ENCODE peak calls at places on chromosomes 12 and 14, in seven cellular contexts. One of them, this sample, is unnamed.

GRCh38 chr12:94186461-94187237 is 38.3 kb downstream of the PLXNC1 start:
- DNase-seq in T-helper 2 cell: no peak
- DNase-seq in 8988T: no peak
- DNase-seq in activated T-cell treated with anti-CD3 and anti-CD28 coated beads, Interleukin-2, amount 50 U/mL, for 4 hours: no peak
- DNase-seq in fibroblast of the conjunctiva: peak; percentile 36
- DNase-seq in posterior cingulate gyrus: peak; percentile 94
- DNase-seq in mesothelial cell of epicardium: peak; percentile 58
- DNase-seq in this sample: no peak

GRCh38 chr12:126042286-126042685 is 977.1 kb downstream of the AACS start:
- DNase-seq in T-helper 2 cell: no peak
- DNase-seq in 8988T: no peak
- DNase-seq in activated T-cell treated with anti-CD3 and anti-CD28 coated beads, Interleukin-2, amount 50 U/mL, for 4 hours: no peak
- DNase-seq in fibroblast of the conjunctiva: no peak
- DNase-seq in posterior cingulate gyrus: no peak
- DNase-seq in mesothelial cell of epicardium: no peak
- DNase-seq in this sample: no peak

GRCh38 chr14:74380172-74380571 is 31.9 kb downstream of the VRTN start:
- DNase-seq in T-helper 2 cell: no peak
- DNase-seq in 8988T: no peak
- DNase-seq in activated T-cell treated with anti-CD3 and anti-CD28 coated beads, Interleukin-2, amount 50 U/mL, for 4 hours: no peak
- DNase-seq in fibroblast of the conjunctiva: no peak
- DNase-seq in posterior cingulate gyrus: no peak
- DNase-seq in mesothelial cell of epicardium: no peak
- DNase-seq in this sample: no peak

GRCh38 chr14:103731916-103732867 is 16.6 kb downstream of the ZFYVE21 start:
- DNase-seq in T-helper 2 cell: no peak
- DNase-seq in 8988T: no peak
- DNase-seq in activated T-cell treated with anti-CD3 and anti-CD28 coated beads, Interleukin-2, amount 50 U/mL, for 4 hours: no peak
- DNase-seq in fibroblast of the conjunctiva: no peak
- DNase-seq in posterior cingulate gyrus: no peak
- DNase-seq in mesothelial cell of epicardium: no peak
- DNase-seq in this sample: no peak

GRCh38 chr12:19387182-19387581 is 52.1 kb upstream of the AEBP2 start:
- DNase-seq in T-helper 2 cell: no peak
- DNase-seq in 8988T: no peak
- DNase-seq in activated T-cell treated with anti-CD3 and anti-CD28 coated beads, Interleukin-2, amount 50 U/mL, for 4 hours: no peak
- DNase-seq in fibroblast of the conjunctiva: no peak
- DNase-seq in posterior cingulate gyrus: no peak
- DNase-seq in mesothelial cell of epicardium: no peak
- DNase-seq in this sample: no peak

GRCh38 chr12:59115526-59115925 is 195.2 kb upstream of the LRIG3 start:
- DNase-seq in T-helper 2 cell: no peak
- DNase-seq in 8988T: no peak
- DNase-seq in activated T-cell treated with anti-CD3 and anti-CD28 coated beads, Interleukin-2, amount 50 U/mL, for 4 hours: no peak
- DNase-seq in fibroblast of the conjunctiva: no peak
- DNase-seq in posterior cingulate gyrus: no peak
- DNase-seq in mesothelial cell of epicardium: no peak
- DNase-seq in this sample: no peak

GRCh38 chr14:62117010-62117717 is 354.9 kb downstream of the SNAPC1 start:
- DNase-seq in T-helper 2 cell: peak; percentile 31
- DNase-seq in 8988T: no peak
- DNase-seq in activated T-cell treated with anti-CD3 and anti-CD28 coated beads, Interleukin-2, amount 50 U/mL, for 4 hours: peak; percentile 40
- DNase-seq in fibroblast of the conjunctiva: peak; percentile 23
- DNase-seq in posterior cingulate gyrus: peak; percentile 91
- DNase-seq in mesothelial cell of epicardium: peak; percentile 55
- DNase-seq in this sample: no peak

GRCh38 chr14:63468273-63468672 is 74.9 kb downstream of the PPP2R5E start:
- DNase-seq in T-helper 2 cell: no peak
- DNase-seq in 8988T: no peak
- DNase-seq in activated T-cell treated with anti-CD3 and anti-CD28 coated beads, Interleukin-2, amount 50 U/mL, for 4 hours: no peak
- DNase-seq in fibroblast of the conjunctiva: no peak
- DNase-seq in posterior cingulate gyrus: no peak
- DNase-seq in mesothelial cell of epicardium: no peak
- DNase-seq in this sample: no peak

GRCh38 chr14:81519200-81519998 is 14.3 kb downstream of the SEL1L start:
- DNase-seq in T-helper 2 cell: no peak
- DNase-seq in 8988T: no peak
- DNase-seq in activated T-cell treated with anti-CD3 and anti-CD28 coated beads, Interleukin-2, amount 50 U/mL, for 4 hours: no peak
- DNase-seq in fibroblast of the conjunctiva: no peak
- DNase-seq in posterior cingulate gyrus: no peak
- DNase-seq in mesothelial cell of epicardium: no peak
- DNase-seq in this sample: no peak

GRCh38 chr12:59626382-59626781 is 30.6 kb downstream of the SLC16A7 start:
- DNase-seq in T-helper 2 cell: no peak
- DNase-seq in 8988T: no peak
- DNase-seq in activated T-cell treated with anti-CD3 and anti-CD28 coated beads, Interleukin-2, amount 50 U/mL, for 4 hours: no peak
- DNase-seq in fibroblast of the conjunctiva: no peak
- DNase-seq in posterior cingulate gyrus: no peak
- DNase-seq in mesothelial cell of epicardium: no peak
- DNase-seq in this sample: peak; percentile 44

GRCh38 chr14:63951025-63951424 is 98.2 kb downstream of the SYNE2 start:
- DNase-seq in T-helper 2 cell: no peak
- DNase-seq in 8988T: no peak
- DNase-seq in activated T-cell treated with anti-CD3 and anti-CD28 coated beads, Interleukin-2, amount 50 U/mL, for 4 hours: no peak
- DNase-seq in fibroblast of the conjunctiva: no peak
- DNase-seq in posterior cingulate gyrus: no peak
- DNase-seq in mesothelial cell of epicardium: no peak
- DNase-seq in this sample: no peak

GRCh38 chr14:89792489-89793366 is 161.8 kb downstream of the EFCAB11 start:
- DNase-seq in T-helper 2 cell: no peak
- DNase-seq in 8988T: no peak
- DNase-seq in activated T-cell treated with anti-CD3 and anti-CD28 coated beads, Interleukin-2, amount 50 U/mL, for 4 hours: no peak
- DNase-seq in fibroblast of the conjunctiva: peak; percentile 17
- DNase-seq in posterior cingulate gyrus: no peak
- DNase-seq in mesothelial cell of epicardium: no peak
- DNase-seq in this sample: peak; percentile 60

GRCh38 chr12:129532082-129532481 is 371.7 kb downstream of the TMEM132D start:
- DNase-seq in T-helper 2 cell: no peak
- DNase-seq in 8988T: no peak
- DNase-seq in activated T-cell treated with anti-CD3 and anti-CD28 coated beads, Interleukin-2, amount 50 U/mL, for 4 hours: no peak
- DNase-seq in fibroblast of the conjunctiva: no peak
- DNase-seq in posterior cingulate gyrus: no peak
- DNase-seq in mesothelial cell of epicardium: no peak
- DNase-seq in this sample: no peak

GRCh38 chr14:104001003-104001402 is 58.7 kb upstream of the RD3L start:
- DNase-seq in T-helper 2 cell: no peak
- DNase-seq in 8988T: no peak
- DNase-seq in activated T-cell treated with anti-CD3 and anti-CD28 coated beads, Interleukin-2, amount 50 U/mL, for 4 hours: no peak
- DNase-seq in fibroblast of the conjunctiva: no peak
- DNase-seq in posterior cingulate gyrus: no peak
- DNase-seq in mesothelial cell of epicardium: no peak
- DNase-seq in this sample: no peak

GRCh38 chr14:33711761-33712160 is 239.1 kb downstream of the EGLN3 start:
- DNase-seq in T-helper 2 cell: no peak
- DNase-seq in 8988T: no peak
- DNase-seq in activated T-cell treated with anti-CD3 and anti-CD28 coated beads, Interleukin-2, amount 50 U/mL, for 4 hours: no peak
- DNase-seq in fibroblast of the conjunctiva: no peak
- DNase-seq in posterior cingulate gyrus: peak; percentile 23
- DNase-seq in mesothelial cell of epicardium: no peak
- DNase-seq in this sample: no peak

GRCh38 chr12:96606646-96607045 is 117.3 kb downstream of the CFAP54 start:
- DNase-seq in T-helper 2 cell: no peak
- DNase-seq in 8988T: no peak
- DNase-seq in activated T-cell treated with anti-CD3 and anti-CD28 coated beads, Interleukin-2, amount 50 U/mL, for 4 hours: no peak
- DNase-seq in fibroblast of the conjunctiva: no peak
- DNase-seq in posterior cingulate gyrus: no peak
- DNase-seq in mesothelial cell of epicardium: no peak
- DNase-seq in this sample: no peak

GRCh38 chr12:42468341-42468821 is 121.2 kb downstream of the PRICKLE1 start:
- DNase-seq in T-helper 2 cell: no peak
- DNase-seq in 8988T: no peak
- DNase-seq in activated T-cell treated with anti-CD3 and anti-CD28 coated beads, Interleukin-2, amount 50 U/mL, for 4 hours: no peak
- DNase-seq in fibroblast of the conjunctiva: no peak
- DNase-seq in posterior cingulate gyrus: no peak
- DNase-seq in mesothelial cell of epicardium: no peak
- DNase-seq in this sample: no peak

GRCh38 chr14:48341069-48341468 is 665.7 kb upstream of the MDGA2 start:
- DNase-seq in T-helper 2 cell: no peak
- DNase-seq in 8988T: no peak
- DNase-seq in activated T-cell treated with anti-CD3 and anti-CD28 coated beads, Interleukin-2, amount 50 U/mL, for 4 hours: no peak
- DNase-seq in fibroblast of the conjunctiva: no peak
- DNase-seq in posterior cingulate gyrus: no peak
- DNase-seq in mesothelial cell of epicardium: no peak
- DNase-seq in this sample: no peak